ENCODE peak calls at places on chromosome X, in eight cellular contexts. G is body of pancreas; N is CD8-positive, alpha-beta memory T cell; L is uterus; K is activated CD4-positive, alpha-beta T cell treated with anti-CD3 and anti-CD28 coated beads, Interleukin-2, amount 10 ng/mL, durations not matched to agents 7 days and 5 days; W is stimulated activated CD4-positive, alpha-beta T cell treated with anti-CD3 and anti-CD28 coated beads, Interleukin-12 subunit alpha, Interleukin-12 subunit beta, amount 100 ng/mL, for 4 hours; Z is GM03348; I is fibroblast of lung. C is an unnamed sample.

GRCh38 chrX:23662853-23663252 is 4.4 kb upstream of the PRDX4 start:
- DNase-seq in K (no peak), Z (peak), I (peak), G (no peak), N (no peak), W (no peak), L (no peak), C (no peak)

GRCh38 chrX:24093746-24094145 is 39.0 kb downstream of the EIF2S3 start:
- DNase-seq in L (no peak), I (no peak), N (no peak), G (no peak), W (no peak), Z (no peak), K (no peak), C (no peak)

GRCh38 chrX:39167791-39168190 is 366.5 kb downstream of the MID1IP1 start:
- DNase-seq in W (no peak), N (no peak), G (no peak), L (no peak), K (no peak), I (no peak), Z (no peak), C (no peak)

GRCh38 chrX:2311483-2311882 is 189.3 kb downstream of the DHRSX start:
- DNase-seq in I (peak), L (no peak), N (no peak), W (no peak), G (no peak), K (no peak), Z (no peak), C (peak)

GRCh38 chrX:68354869-68355628 is 78.2 kb downstream of the OPHN1 start:
- DNase-seq in W (no peak), K (no peak), N (no peak), I (peak), G (no peak), L (no peak), Z (no peak), C (no peak)

GRCh38 chrX:10676239-10676971 is 56.0 kb upstream of the MID1 start:
- DNase-seq in I (peak), L (no peak), K (no peak), W (no peak), N (no peak), G (no peak), Z (no peak), C (no peak)

GRCh38 chrX:77162777-77163176 is 284.4 kb upstream of the FGF16 start:
- DNase-seq in N (no peak), Z (no peak), L (no peak), G (no peak), K (no peak), I (no peak), W (no peak), C (no peak)

GRCh38 chrX:48901069-48901468 is 3.3 kb downstream of the PQBP1 start:
- DNase-seq in W (no peak), I (no peak), G (no peak), N (no peak), Z (no peak), L (no peak), K (no peak), C (no peak)

GRCh38 chrX:19750028-19750786 is 137.2 kb downstream of the SH3KBP1 start:
- DNase-seq in N (no peak), G (no peak), L (no peak), K (no peak), I (no peak), W (no peak), Z (no peak), C (no peak)

GRCh38 chrX:17527135-17527701 is 152.2 kb downstream of the NHS start:
- DNase-seq in L (no peak), I (peak), W (no peak), K (no peak), Z (no peak), G (peak), N (no peak), C (peak)

GRCh38 chrX:135194684-135195083 is 23.5 kb upstream of the CT55 start:
- DNase-seq in K (no peak), G (no peak), L (no peak), Z (no peak), N (no peak), W (no peak), I (no peak), C (no peak)

GRCh38 chrX:31268359-31268758 is 196.5 kb upstream of the FTHL17 start:
- DNase-seq in I (peak), G (no peak), Z (peak), W (no peak), K (no peak), L (no peak), N (no peak), C (no peak)

GRCh38 chrX:23643020-23643419 is 24.3 kb upstream of the PRDX4 start:
- DNase-seq in G (no peak), I (no peak), K (no peak), W (no peak), N (no peak), Z (no peak), L (no peak), C (no peak)

GRCh38 chrX:86935988-86936387 is 581.6 kb upstream of the KLHL4 start:
- DNase-seq in N (no peak), W (no peak), G (no peak), Z (no peak), L (no peak), I (no peak), K (no peak), C (no peak)

GRCh38 chrX:123860506-123860840 is 620 bp downstream of the XIAP start:
- DNase-seq in G (no peak), W (no peak), Z (no peak), I (no peak), N (peak), K (peak), L (no peak), C (no peak)

GRCh38 chrX:27964432-27964831 is 16.8 kb downstream of the DCAF8L1 start:
- DNase-seq in K (no peak), Z (no peak), W (no peak), I (no peak), L (no peak), G (no peak), N (no peak), C (no peak)

GRCh38 chrX:44314259-44314734 is 29.2 kb downstream of the EFHC2 start:
- DNase-seq in L (no peak), K (no peak), I (peak), G (peak), Z (peak), N (no peak), W (no peak), C (no peak)

GRCh38 chrX:39983715-39984114 is 114.0 kb downstream of the BCOR start:
- DNase-seq in K (no peak), I (peak), G (no peak), Z (no peak), N (no peak), W (no peak), L (no peak), C (no peak)

GRCh38 chrX:151081016-151081415 is 95.4 kb upstream of the GPR50 start:
- DNase-seq in I (no peak), N (no peak), Z (no peak), W (no peak), K (no peak), L (no peak), G (no peak), C (no peak)

C was measured in thyroid gland.